ENCODE peak calls at places on chromosomes 12 and 14, in nine cellular contexts. G is neural progenitor cell, V is fibroblast of lung, D is prostate gland, F is cardiac fibroblast, A is nephron progenitor cell, X is B cell, R is osteocyte, C is A549. U is an unnamed sample.

GRCh38 chr12:51048601-51049369 is 658 bp downstream of the LETMD1 start:
- DNase-seq in G (peak), V (no peak), D (no peak), F (no peak), A (no peak), X (no peak), R (no peak), C (no peak), U (no peak)

GRCh38 chr12:55736780-55737580 is 5.9 kb upstream of the GDF11 start:
- DNase-seq in G (peak), V (peak), D (peak), F (peak), A (peak), X (peak), R (no peak), C (peak), U (peak)

GRCh38 chr12:3005736-3006135 is 46.5 kb downstream of the TEAD4 start:
- DNase-seq in G (no peak), V (no peak), D (no peak), F (no peak), A (no peak), X (no peak), R (no peak), C (no peak), U (no peak)

GRCh38 chr14:72864712-72865365 is 29.1 kb downstream of the DPF3 start:
- DNase-seq in G (no peak), V (no peak), D (no peak), F (peak), A (no peak), X (no peak), R (no peak), C (no peak), U (no peak)

GRCh38 chr12:65533177-65533883 is 254.8 kb downstream of the MSRB3 start:
- DNase-seq in G (no peak), V (peak), D (no peak), F (no peak), A (peak), X (no peak), R (no peak), C (no peak), U (no peak)

GRCh38 chr14:32055175-32055574 is 21.9 kb upstream of the ARHGAP5 start:
- DNase-seq in G (no peak), V (no peak), D (no peak), F (no peak), A (no peak), X (no peak), R (no peak), C (no peak), U (no peak)

GRCh38 chr14:95033851-95034622 is 123.3 kb downstream of the DICER1 start:
- DNase-seq in G (no peak), V (no peak), D (no peak), F (no peak), A (no peak), X (no peak), R (peak), C (no peak), U (no peak)

GRCh38 chr12:119328111-119328510 is 6.4 kb upstream of the CCDC60 start:
- DNase-seq in G (peak), V (no peak), D (no peak), F (no peak), A (peak), X (no peak), R (no peak), C (peak), U (no peak)

GRCh38 chr12:96208801-96209534 is 14.8 kb downstream of the ELK3 start:
- DNase-seq in G (no peak), V (no peak), D (no peak), F (peak), A (no peak), X (peak), R (no peak), C (no peak), U (no peak)

GRCh38 chr12:131716282-131716681 is 5.4 kb downstream of the SFSWAP start:
- DNase-seq in G (no peak), V (no peak), D (no peak), F (no peak), A (no peak), X (no peak), R (no peak), C (no peak), U (no peak)

GRCh38 chr14:45112886-45113772 is 21.2 kb downstream of the FKBP3 start:
- DNase-seq in G (no peak), V (peak), D (no peak), F (peak), A (no peak), X (no peak), R (no peak), C (peak), U (no peak)

GRCh38 chr12:57760347-57760982 is 5.6 kb downstream of the MARCHF9 start:
- DNase-seq in G (peak), V (no peak), D (no peak), F (no peak), A (peak), X (no peak), R (no peak), C (no peak), U (no peak)

GRCh38 chr14:89442280-89442679 is 25.2 kb upstream of the FOXN3 start:
- DNase-seq in G (no peak), V (no peak), D (no peak), F (no peak), A (no peak), X (no peak), R (no peak), C (no peak), U (no peak)

GRCh38 chr14:94707494-94707893 is 62.4 kb downstream of the GSC start:
- DNase-seq in G (peak), V (no peak), D (no peak), F (no peak), A (no peak), X (no peak), R (no peak), C (peak), U (no peak)

GRCh38 chr12:3905664-3906063 is 32.5 kb upstream of the PARP11 start:
- DNase-seq in G (no peak), V (no peak), D (no peak), F (no peak), A (no peak), X (no peak), R (no peak), C (no peak), U (no peak)

GRCh38 chr14:86790408-86791364 is 1202.3 kb downstream of the GALC start:
- DNase-seq in G (peak), V (no peak), D (no peak), F (no peak), A (no peak), X (no peak), R (no peak), C (no peak), U (no peak)

GRCh38 chr12:569803-570236 is 93.4 kb downstream of the NINJ2 start:
- DNase-seq in G (peak), V (peak), D (peak), F (peak), A (peak), X (peak), R (peak), C (peak), U (peak)

GRCh38 chr14:59969319-59969718 is 49.4 kb downstream of the LRRC9 start:
- DNase-seq in G (no peak), V (peak), D (peak), F (no peak), A (no peak), X (no peak), R (no peak), C (no peak), U (no peak)

GRCh38 chr14:50560929-50561280 is 960 bp downstream of the ATL1 start:
- DNase-seq in G (peak), V (peak), D (peak), F (peak), A (peak), X (peak), R (peak), C (peak), U (no peak)

GRCh38 chr12:121562484-121562883 is 18.3 kb downstream of the KDM2B start:
- DNase-seq in G (no peak), V (no peak), D (no peak), F (no peak), A (no peak), X (no peak), R (no peak), C (no peak), U (no peak)

GRCh38 chr14:41605550-41606248 is 977 bp upstream of the LRFN5 start:
- DNase-seq in G (peak), V (peak), D (no peak), F (peak), A (peak), X (no peak), R (no peak), C (no peak), U (no peak)

GRCh38 chr14:105087963-105088811 is 23.0 kb upstream of the GPR132 start:
- DNase-seq in G (peak), V (peak), D (no peak), F (peak), A (peak), X (peak), R (peak), C (peak), U (no peak)

GRCh38 chr14:77023001-77023996 is 5.2 kb downstream of the IRF2BPL start:
- DNase-seq in G (peak), V (peak), D (peak), F (peak), A (no peak), X (no peak), R (no peak), C (no peak), U (no peak)

GRCh38 chr14:105348169-105348944 is 33.8 kb downstream of the PACS2 start:
- DNase-seq in G (no peak), V (no peak), D (no peak), F (no peak), A (no peak), X (no peak), R (peak), C (no peak), U (no peak)

GRCh38 chr12:53073881-53074280 is 5.3 kb downstream of the SPRYD3 start:
- DNase-seq in G (no peak), V (no peak), D (no peak), F (no peak), A (no peak), X (no peak), R (no peak), C (no peak), U (no peak)

GRCh38 chr12:53069621-53070410 is 9.4 kb downstream of the SPRYD3 start:
- DNase-seq in G (no peak), V (no peak), D (no peak), F (no peak), A (no peak), X (no peak), R (no peak), C (no peak), U (no peak)

GRCh38 chr12:53070901-53071492 is 8.2 kb downstream of the SPRYD3 start:
- DNase-seq in G (no peak), V (no peak), D (no peak), F (no peak), A (no peak), X (no peak), R (no peak), C (no peak), U (no peak)

GRCh38 chr12:53074290-53074998 is 4.7 kb downstream of the SPRYD3 start:
- DNase-seq in G (no peak), V (no peak), D (no peak), F (no peak), A (no peak), X (no peak), R (no peak), C (no peak), U (no peak)

DNA sequence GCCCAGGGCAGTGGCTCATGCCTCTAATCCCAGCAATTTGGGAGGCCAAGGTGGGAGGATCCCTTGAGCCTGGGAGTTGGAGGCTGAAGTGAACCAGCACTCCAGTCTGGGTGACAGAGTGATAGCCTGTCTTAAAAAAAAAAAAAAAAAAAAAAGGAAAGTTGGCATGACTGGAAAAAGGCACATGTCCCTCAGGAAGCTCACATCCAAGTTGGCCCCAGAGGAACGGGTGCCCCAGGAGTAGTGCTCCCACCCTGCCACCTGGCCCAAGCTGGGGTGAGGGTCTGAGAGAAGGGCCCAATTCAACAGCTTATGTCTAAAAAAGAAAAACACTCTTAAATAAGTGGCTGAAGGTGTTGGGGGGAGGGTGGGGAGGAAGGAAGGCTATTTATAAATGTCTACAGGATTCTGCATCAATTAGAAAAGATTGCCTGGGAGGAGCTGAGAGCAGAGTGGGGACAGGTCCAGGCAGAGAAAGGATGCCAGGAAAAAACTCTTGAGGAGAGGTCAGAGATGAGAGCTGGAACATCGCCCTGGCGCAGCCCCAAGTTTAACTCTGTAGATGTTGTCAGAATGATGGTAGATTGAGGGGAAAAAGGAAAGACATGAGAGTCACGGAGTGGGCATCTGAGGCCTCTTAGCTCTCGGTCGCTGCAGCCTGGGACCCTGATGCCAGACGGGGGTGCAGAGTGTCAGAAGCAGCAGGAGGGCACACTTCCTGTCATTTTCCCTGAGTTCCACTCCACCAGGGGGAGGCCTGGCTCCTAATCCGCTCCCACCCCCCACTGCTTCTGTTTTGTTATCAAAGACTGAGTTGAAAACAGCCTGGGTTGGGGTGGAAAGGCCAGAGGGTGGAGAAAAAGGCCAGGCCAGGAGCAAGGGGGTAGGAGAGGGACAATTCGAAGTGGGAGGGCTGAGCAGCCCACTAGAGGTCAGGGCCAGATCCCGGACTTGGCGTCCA is 7.3 kb downstream of the SPRYD3 start:
- DNase-seq in G (peak), V (peak), D (no peak), F (peak), A (no peak), X (no peak), R (no peak), C (no peak), U (no peak)
- TF ChIP-seq CTCF in G (peak), V (peak), D (no peak), F (peak), A (no peak), X (no peak), R (peak), C (no peak), U (no peak)

GRCh38 chr14:100140452-100141132 is 18.9 kb downstream of the DEGS2 start:
- DNase-seq in G (peak), V (no peak), D (no peak), F (peak), A (peak), X (no peak), R (no peak), C (no peak), U (no peak)
- TF ChIP-seq CTCF in G (peak), V (no peak), D (no peak), F (no peak), A (peak), X (no peak), R (no peak), C (no peak), U (no peak)

GRCh38 chr14:100155049-100155621 is 4.3 kb downstream of the DEGS2 start:
- DNase-seq in G (peak), V (peak), D (peak), F (no peak), A (peak), X (no peak), R (no peak), C (peak), U (no peak)
- TF ChIP-seq CTCF in G (peak), V (peak), D (no peak), F (peak), A (peak), X (peak), R (peak), C (peak), U (peak)

DNA sequence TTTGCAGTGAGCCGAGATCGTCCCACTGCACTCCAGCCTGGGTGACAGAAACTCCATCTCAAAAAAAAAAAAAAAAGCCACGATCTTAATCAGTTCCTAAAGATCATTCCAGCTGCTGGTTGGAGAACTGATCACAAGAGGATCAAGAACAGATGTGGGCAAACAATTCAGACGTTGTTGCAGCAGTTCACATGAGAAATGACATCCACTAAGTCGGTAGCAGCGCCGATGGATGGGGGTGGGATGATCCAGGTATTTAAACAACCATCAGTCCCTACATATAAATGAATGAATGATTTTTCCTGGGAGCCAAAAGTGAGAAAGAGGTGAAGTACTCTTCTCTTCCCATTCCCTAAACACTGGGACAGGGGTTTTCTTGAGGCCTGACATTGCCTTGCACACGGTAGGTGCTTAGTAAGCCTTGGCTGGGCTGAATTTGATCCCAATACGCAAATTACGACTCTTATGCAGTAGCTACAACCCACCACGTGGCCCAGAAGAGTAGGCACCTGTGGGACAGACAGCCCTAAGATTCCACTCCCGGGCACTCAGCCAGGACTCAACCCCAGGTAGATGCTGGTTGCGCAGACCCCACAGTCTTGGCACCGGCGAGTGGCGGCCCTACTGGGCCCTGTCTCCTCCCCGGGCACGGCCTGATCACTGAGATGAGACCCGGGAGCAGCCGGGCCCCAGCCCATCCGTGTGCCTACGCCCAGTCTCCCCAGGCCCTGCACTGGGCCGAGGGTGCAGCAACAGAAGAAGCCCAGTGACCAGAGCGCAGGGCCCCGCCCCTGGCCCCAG is 565 bp downstream of the SPRYD3 start:
- DNase-seq in G (no peak), V (no peak), D (no peak), F (no peak), A (no peak), X (no peak), R (no peak), C (no peak), U (no peak)
- TF ChIP-seq CTCF in G (no peak), V (no peak), D (no peak), F (no peak), A (no peak), X (peak), R (no peak), C (no peak), U (no peak)

U was measured in GM13976.